ENCODE peak calls at places on chromosomes 11 and 22, in eight cellular contexts. W is activated CD8-positive, alpha-beta memory T cell treated with anti-CD3 and anti-CD28 coated beads for 1 hour; I is AG04450; D is WTC11; N is NCI-H69; R is naive thymus-derived CD8-positive, alpha-beta T cell; Z is stimulated activated CD8-positive, alpha-beta memory T cell treated with anti-CD3 and anti-CD28 coated beads, Interleukin-4, amount 100 ng/mL, for 24 hours; X is RWPE1. J is an unnamed sample.

GRCh38 chr11:32830413-32830738 is 649 bp downstream of the PRRG4 start:
- DNase-seq in R (no peak), N (peak; percentile 81), I (no peak), Z (no peak), X (peak; percentile 49), D (no peak), W (no peak), J (peak; percentile 80)

GRCh38 chr22:40509401-40510134 is 127.0 kb downstream of the MRTFA start:
- DNase-seq in Z (no peak), N (no peak), D (no peak), X (peak; percentile 40), I (peak; percentile 79), W (no peak), R (no peak), J (peak; percentile 99)

GRCh38 chr22:50641696-50642607 is 14.0 kb upstream of the ARSA start:
- DNase-seq in I (no peak), X (no peak), Z (no peak), W (no peak), N (no peak), R (no peak), D (peak; percentile 77), J (no peak)

GRCh38 chr11:44746894-44747293 is 20.1 kb downstream of the TSPAN18 start:
- DNase-seq in Z (no peak), W (no peak), D (no peak), X (no peak), I (no peak), R (no peak), N (no peak), J (no peak)

GRCh38 chr22:50016988-50017700 is 4.6 kb upstream of the IL17REL start:
- DNase-seq in Z (peak; percentile 81), N (no peak), D (no peak), I (no peak), W (no peak), R (no peak), X (peak; percentile 34), J (no peak)

GRCh38 chr11:20353829-20354434 is 9.6 kb upstream of the HTATIP2 start:
- DNase-seq in D (peak; percentile 34), X (peak; percentile 56), R (no peak), I (no peak), Z (no peak), N (peak; percentile 70), W (no peak), J (no peak)

GRCh38 chr11:45901646-45902045 is 5.4 kb downstream of the FREY1 start:
- DNase-seq in I (no peak), R (no peak), W (no peak), X (no peak), Z (no peak), D (no peak), N (no peak), J (no peak)

GRCh38 chr11:16924462-16924825 is 89.8 kb downstream of the PLEKHA7 start:
- DNase-seq in X (no peak), D (no peak), I (no peak), R (no peak), N (no peak), Z (no peak), W (no peak), J (no peak)

GRCh38 chr11:68189888-68190287 is 23.2 kb downstream of the KMT5B start:
- DNase-seq in I (no peak), X (no peak), D (no peak), R (no peak), W (no peak), Z (no peak), N (no peak), J (no peak)

GRCh38 chr11:119828819-119829218 is 99.8 kb upstream of the NECTIN1 start:
- DNase-seq in R (no peak), Z (no peak), X (no peak), W (no peak), N (no peak), D (no peak), I (no peak), J (no peak)

GRCh38 chr11:117145393-117145761 is 1.3 kb downstream of the PAFAH1B2 start:
- DNase-seq in R (no peak), X (peak; percentile 44), W (no peak), I (no peak), N (peak; percentile 64), Z (no peak), D (no peak), J (no peak)

GRCh38 chr22:36162127-36163034 is 1.8 kb upstream of the APOL3 start:
- DNase-seq in I (no peak), D (no peak), X (no peak), Z (no peak), R (peak; percentile 67), W (no peak), N (no peak), J (no peak)

GRCh38 chr11:118924591-118925585 is 838 bp downstream of the BCL9L start:
- DNase-seq in Z (no peak), X (no peak), D (peak; percentile 71), R (no peak), W (no peak), I (no peak), N (peak; percentile 75), J (no peak)

GRCh38 chr11:92528051-92528450 is 303.4 kb downstream of the FAT3 start:
- DNase-seq in R (no peak), I (no peak), N (peak; percentile 46), D (no peak), X (no peak), W (no peak), Z (no peak), J (peak; percentile 47)

GRCh38 chr11:67422894-67423293 is 5.4 kb upstream of the RPS6KB2 start:
- DNase-seq in I (no peak), R (no peak), N (peak; percentile 20), X (peak; percentile 74), Z (no peak), W (no peak), D (no peak), J (peak; percentile 41)

GRCh38 chr11:46590740-46591606 is 2.9 kb downstream of the AMBRA1 start:
- DNase-seq in D (no peak), N (no peak), I (no peak), R (no peak), X (no peak), Z (no peak), W (no peak), J (no peak)

GRCh38 chr11:5674391-5674790 is 10.5 kb downstream of the TRIM5 start:
- DNase-seq in R (no peak), X (no peak), Z (no peak), W (no peak), D (no peak), N (no peak), I (no peak), J (no peak)

GRCh38 chr22:44369916-44370804 is 57.4 kb upstream of the SHISAL1 start:
- DNase-seq in W (no peak), I (no peak), D (peak; percentile 6), N (no peak), X (no peak), R (no peak), Z (no peak), J (no peak)

GRCh38 chr11:27786864-27787263 is 86.6 kb upstream of the BDNF start:
- DNase-seq in I (no peak), Z (no peak), R (no peak), D (no peak), N (no peak), W (no peak), X (no peak), J (no peak)

GRCh38 chr11:44949160-44950035 is 1.3 kb downstream of the TP53I11 start:
- DNase-seq in N (peak; percentile 75), Z (peak; percentile 10), I (no peak), R (no peak), X (no peak), W (no peak), D (peak; percentile 77), J (no peak)